ENCODE peak calls at places on chromosomes 1 and 21, in five cellular contexts. D is IMR-90, F is K562, Q is A549, Z is SK-N-SH. R is an unnamed sample.

GRCh38 chr1:168585191-168585590 is 8.8 kb downstream of the XCL1 start:
- DNase-seq in D (peak; percentile 9), F (no peak), Q (peak; percentile 8), Z (no peak), R (no peak)

GRCh38 chr1:44500181-44501021 is 95.3 kb downstream of the RNF220 start:
- DNase-seq in D (no peak), F (peak; percentile 44), Q (no peak), Z (peak; percentile 63), R (no peak)

GRCh38 chr1:12473596-12474329 is 144.2 kb downstream of the DHRS3 start:
- DNase-seq in D (peak; percentile 30), F (peak; percentile 66), Q (no peak), Z (no peak), R (no peak)

GRCh38 chr21:34100337-34100736 is 27.0 kb downstream of the MRPS6 start:
- DNase-seq in D (no peak), F (no peak), Q (no peak), Z (no peak), R (no peak)

GRCh38 chr1:110083453-110084225 is 13.2 kb upstream of the ALX3 start:
- DNase-seq in D (no peak), F (no peak), Q (no peak), Z (no peak), R (no peak)

GRCh38 chr1:180215856-180216625 is 14.0 kb upstream of the LHX4 start:
- DNase-seq in D (no peak), F (no peak), Q (no peak), Z (no peak), R (no peak)

GRCh38 chr1:56284933-56285332 is 294.4 kb downstream of the PLPP3 start:
- DNase-seq in D (peak; percentile 72), F (no peak), Q (peak; percentile 9), Z (no peak), R (no peak)

GRCh38 chr1:107110346-107110745 is 30.5 kb upstream of the NTNG1 start:
- DNase-seq in D (no peak), F (no peak), Q (no peak), Z (no peak), R (no peak)

GRCh38 chr1:22114083-22115012 is 28.5 kb downstream of the WNT4 start:
- DNase-seq in D (peak; percentile 76), F (no peak), Q (no peak), Z (peak; percentile 27), R (no peak)

GRCh38 chr21:28704746-28705145 is 287.9 kb downstream of the LTN1 start:
- DNase-seq in D (peak; percentile 12), F (no peak), Q (no peak), Z (no peak), R (no peak)

GRCh38 chr1:64479874-64480273 is 9.9 kb downstream of the CACHD1 start:
- DNase-seq in D (no peak), F (no peak), Q (no peak), Z (no peak), R (no peak)
- TF ChIP-seq RCOR1 in D (no peak), F (no peak), Q (no peak), Z (no peak), R (no peak)

DNA sequence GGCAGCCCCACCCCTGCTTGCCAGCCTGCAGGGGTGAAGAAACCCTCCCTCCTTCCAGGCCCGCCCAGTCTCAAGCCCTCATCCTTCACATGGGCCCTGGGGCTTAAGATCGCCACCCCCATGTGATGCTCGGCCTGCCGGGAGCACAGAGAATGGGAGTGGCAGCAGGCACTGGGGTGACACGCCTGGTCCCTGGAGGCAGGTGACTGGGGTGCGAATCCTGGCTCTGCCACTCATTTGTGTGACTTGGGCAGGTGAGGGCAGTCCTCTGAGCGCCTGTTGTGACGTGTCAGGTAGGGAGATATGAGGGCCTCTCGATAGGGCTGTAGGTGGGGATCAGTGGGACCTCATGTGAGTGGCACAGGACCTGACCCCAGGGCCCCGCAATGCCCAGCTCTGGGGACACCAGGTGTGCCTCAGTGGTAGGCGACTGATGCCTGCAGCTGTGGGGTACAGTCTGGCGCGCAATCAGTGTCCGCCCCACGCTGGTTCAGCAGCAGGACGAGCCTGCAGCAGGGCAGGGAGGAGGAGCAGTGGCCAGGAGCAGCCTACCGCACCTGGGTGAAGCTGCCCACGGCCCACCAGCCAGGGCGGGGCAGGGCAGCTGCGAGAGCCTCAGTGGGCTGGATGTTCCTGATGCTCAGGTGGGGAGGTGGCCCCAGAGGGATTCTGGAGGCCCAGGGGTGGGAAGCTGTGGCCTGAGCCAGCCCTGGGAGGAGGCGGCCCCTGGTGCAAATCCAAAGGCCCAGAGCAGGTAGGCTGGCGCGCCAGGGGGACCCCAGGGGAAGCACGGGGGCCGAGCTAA is 6.2 kb downstream of the SH2D5 start:
- DNase-seq in D (no peak), F (no peak), Q (no peak), Z (peak; percentile 21), R (no peak)
- TF ChIP-seq RCOR1 in D (no peak), F (no peak), Q (no peak), Z (no peak), R (no peak)

GRCh38 chr1:235586992-235587391 is 62.6 kb downstream of the GNG4 start:
- DNase-seq in D (no peak), F (no peak), Q (no peak), Z (no peak), R (no peak)
- TF ChIP-seq RCOR1 in D (no peak), F (no peak), Q (no peak), Z (no peak), R (no peak)

GRCh38 chr1:15350151-15350550 is 59.5 kb upstream of the EFHD2 start:
- DNase-seq in D (no peak), F (no peak), Q (no peak), Z (no peak), R (no peak)

GRCh38 chr1:15351301-15351700 is 58.4 kb upstream of the EFHD2 start:
- DNase-seq in D (no peak), F (no peak), Q (no peak), Z (no peak), R (no peak)

GRCh38 chr1:15350551-15351200 is 59.0 kb upstream of the EFHD2 start:
- DNase-seq in D (no peak), F (no peak), Q (no peak), Z (no peak), R (no peak)

GRCh38 chr1:15353839-15354579 is 55.7 kb upstream of the EFHD2 start:
- DNase-seq in D (peak; percentile 38), F (no peak), Q (no peak), Z (peak; percentile 49), R (no peak)

DNA sequence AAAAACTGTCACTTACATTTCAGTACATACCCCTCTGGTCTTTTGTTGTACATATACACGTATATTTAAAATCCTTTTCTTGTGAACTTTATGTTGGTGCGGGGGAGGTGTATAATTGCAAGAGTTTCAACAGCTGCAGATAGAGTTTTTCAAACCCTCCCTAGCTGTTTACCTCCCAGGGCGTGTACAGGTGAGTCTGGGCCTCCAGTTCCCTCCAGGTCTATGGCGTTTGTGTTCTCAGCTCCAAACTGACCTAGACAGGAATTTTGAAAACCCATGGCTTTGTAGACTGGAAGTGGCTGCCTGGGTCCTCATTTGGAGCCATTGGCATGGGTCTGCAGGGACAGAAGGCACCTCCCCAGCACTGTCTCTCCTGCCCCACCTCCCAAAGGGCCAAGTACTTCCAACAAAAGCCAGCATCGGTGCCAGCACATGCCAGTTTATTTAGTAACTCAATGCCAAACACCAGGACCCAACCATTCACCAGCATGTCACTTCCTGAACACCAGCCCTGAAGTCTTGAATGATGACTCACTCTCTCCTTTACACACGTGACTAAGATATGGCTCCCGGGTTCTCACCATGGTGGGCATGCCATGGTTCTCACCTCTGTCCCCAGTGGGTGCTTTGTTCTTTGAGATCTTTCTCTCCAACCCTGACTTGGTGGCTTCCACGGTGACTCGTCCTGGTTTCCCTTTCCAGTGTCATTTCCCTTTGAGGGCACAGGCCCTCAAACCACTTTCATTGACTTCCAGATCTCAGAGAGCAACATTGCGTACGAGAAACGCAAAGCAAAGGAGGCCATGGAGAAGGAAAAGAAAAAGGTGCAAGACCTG is 57.3 kb upstream of the EFHD2 start:
- DNase-seq in D (peak; percentile 84), F (peak; percentile 43), Q (peak; percentile 88), Z (no peak), R (no peak)
- TF ChIP-seq RCOR1 in D (no peak), F (no peak), Q (no peak), Z (no peak), R (no peak)

GRCh38 chr1:159867322-159868064 is 5.0 kb upstream of the VSIG8 start:
- DNase-seq in D (no peak), F (no peak), Q (no peak), Z (no peak), R (no peak)
- TF ChIP-seq RCOR1 in D (no peak), F (no peak), Q (no peak), Z (no peak), R (no peak)

GRCh38 chr1:203328714-203329122 is 22.2 kb downstream of the FMOD start:
- DNase-seq in D (no peak), F (peak; percentile 80), Q (no peak), Z (peak; percentile 33), R (no peak)
- TF ChIP-seq RCOR1 in D (no peak), F (no peak), Q (no peak), Z (no peak), R (no peak)

GRCh38 chr1:86503477-86504129 is 34.9 kb downstream of the CLCA1 start:
- DNase-seq in D (peak; percentile 18), F (peak; percentile 7), Q (no peak), Z (no peak), R (no peak)
- TF ChIP-seq RCOR1 in D (no peak), F (no peak), Q (no peak), Z (no peak), R (no peak)

DNA sequence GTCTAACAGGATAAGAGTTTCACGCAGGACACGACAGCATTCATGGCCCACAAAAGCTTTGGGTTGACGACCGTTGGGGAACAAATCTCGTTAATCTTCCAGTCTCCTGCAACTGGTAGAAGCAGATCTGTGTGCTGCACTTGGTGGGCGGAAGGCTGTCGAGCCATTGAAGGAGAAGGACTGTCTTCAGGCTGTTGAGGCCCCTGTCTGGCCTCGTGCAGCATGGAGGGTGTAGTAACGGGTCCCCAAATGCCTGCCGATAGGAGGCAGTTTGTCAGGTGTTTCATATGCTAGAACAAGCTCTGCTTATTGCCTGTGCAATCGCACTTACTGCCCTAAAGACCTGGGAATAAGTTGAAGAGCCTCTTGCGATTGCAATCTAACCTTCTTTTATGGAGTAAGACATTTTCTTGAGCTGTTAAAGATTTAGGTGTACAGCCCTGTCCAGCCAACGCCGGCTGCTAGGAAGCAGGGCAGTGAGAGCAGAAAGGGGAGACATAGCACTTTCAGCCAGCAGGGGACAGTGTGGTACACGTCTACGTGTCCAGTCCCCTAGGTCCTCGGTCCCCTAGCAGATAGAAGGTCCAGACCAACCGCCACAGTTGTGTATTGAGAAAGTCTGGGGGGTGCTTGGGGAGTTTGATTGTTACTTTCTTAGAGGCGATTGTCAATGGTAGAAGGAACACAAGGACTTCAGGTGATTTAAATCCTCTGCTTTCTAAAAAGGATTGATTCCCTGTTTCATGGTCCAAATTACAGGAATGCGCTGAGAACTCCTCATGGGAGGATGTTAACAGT is 102.3 kb upstream of the TMPRSS2 start:
- DNase-seq in D (peak; percentile 64), F (peak; percentile 75), Q (peak; percentile 33), Z (peak; percentile 70), R (no peak)
- TF ChIP-seq RCOR1 in D (no peak), F (no peak), Q (no peak), Z (no peak), R (no peak)

GRCh38 chr21:46153259-46154154 is 1.9 kb downstream of the FTCD start:
- DNase-seq in D (no peak), F (peak; percentile 92), Q (peak; percentile 43), Z (peak; percentile 92), R (no peak)

GRCh38 chr21:46151261-46151988 is 4.0 kb downstream of the FTCD start:
- DNase-seq in D (no peak), F (no peak), Q (no peak), Z (no peak), R (no peak)

GRCh38 chr21:46154155-46154954 is 1.0 kb downstream of the FTCD start:
- DNase-seq in D (no peak), F (no peak), Q (no peak), Z (no peak), R (no peak)

GRCh38 chr21:46151989-46152938 is 3.1 kb downstream of the FTCD start:
- DNase-seq in D (no peak), F (no peak), Q (no peak), Z (no peak), R (no peak)

GRCh38 chr21:46152939-46153258 is 2.5 kb downstream of the FTCD start:
- DNase-seq in D (no peak), F (no peak), Q (no peak), Z (no peak), R (no peak)
- TF ChIP-seq RCOR1 in D (no peak), F (no peak), Q (no peak), Z (no peak), R (no peak)